ENCODE peak calls at places on chromosomes 1 and 21, in five cellular contexts. H is GM06990, F is left lung, U is cardiac fibroblast, C is mesothelial cell of epicardium. D is an unnamed sample.

GRCh38 chr1:77906146-77906545 is 17.7 kb downstream of the NEXN start:
- DNase-seq in F (no peak), U (no peak), H (no peak), C (no peak), D (no peak)

GRCh38 chr21:29627905-29628304 is 311.9 kb downstream of the GRIK1 start:
- DNase-seq in H (no peak), U (no peak), F (no peak), C (no peak), D (no peak)

GRCh38 chr1:86798608-86799291 is 94.4 kb downstream of the SH3GLB1 start:
- DNase-seq in F (no peak), C (no peak), H (no peak), U (no peak), D (no peak)

GRCh38 chr1:230864441-230864840 is 3.9 kb downstream of the C1orf198 start:
- DNase-seq in U (peak), F (no peak), C (no peak), H (no peak), D (no peak)

GRCh38 chr1:87212431-87213125 is 116.1 kb upstream of the LMO4 start:
- DNase-seq in H (no peak), U (no peak), C (no peak), F (no peak), D (no peak)

GRCh38 chr1:103372866-103373265 is 152.6 kb upstream of the RNPC3 start:
- DNase-seq in U (no peak), H (no peak), C (no peak), F (no peak), D (no peak)

GRCh38 chr1:209319057-209319432 is 264.5 kb upstream of the CAMK1G start:
- DNase-seq in H (no peak), C (no peak), F (no peak), U (no peak), D (no peak)

GRCh38 chr1:25737151-25737550 is 62.8 kb upstream of the SELENON start:
- DNase-seq in C (no peak), F (no peak), U (no peak), H (no peak), D (no peak)

GRCh38 chr1:1597275-1597930 is 2.5 kb downstream of the FNDC10 start:
- DNase-seq in U (no peak), C (no peak), F (peak), H (no peak), D (no peak)

GRCh38 chr1:230572121-230573083 is 69.9 kb upstream of the COG2 start:
- DNase-seq in H (no peak), C (no peak), F (no peak), U (peak), D (no peak)

GRCh38 chr1:26405281-26405915 is 5.2 kb upstream of the LIN28A start:
- DNase-seq in U (peak), F (no peak), C (no peak), H (no peak), D (no peak)

GRCh38 chr1:11535316-11535715 is 56.4 kb downstream of the DISP3 start:
- DNase-seq in F (peak), U (no peak), C (no peak), H (no peak), D (no peak)

GRCh38 chr1:202397256-202397655 is 48.8 kb downstream of the PPP1R12B start:
- DNase-seq in U (no peak), C (no peak), F (no peak), H (no peak), D (no peak)

GRCh38 chr1:43284065-43284464 is 1.3 kb downstream of the C1orf210 start:
- DNase-seq in U (no peak), H (no peak), C (no peak), F (no peak), D (no peak)

GRCh38 chr1:43284711-43285110 is 670 bp downstream of the C1orf210 start:
- DNase-seq in H (no peak), F (peak), U (no peak), C (no peak), D (no peak)

GRCh38 chr1:43286115-43286514 is 734 bp upstream of the C1orf210 start:
- DNase-seq in F (peak), H (no peak), C (no peak), U (no peak), D (no peak)

GRCh38 chr1:43286533-43286932 is 1.2 kb upstream of the C1orf210 start:
- DNase-seq in F (no peak), C (no peak), U (no peak), H (no peak), D (no peak)

GRCh38 chr1:43285269-43285986 is at the start of gene C1orf210:
- DNase-seq in C (peak), U (no peak), H (no peak), F (peak), D (no peak)
- TF ChIP-seq CTCF in C (no peak), U (no peak), H (no peak), F (peak), D (no peak)

GRCh38 chr1:166703726-166704220 is 135.5 kb upstream of the POGK start:
- DNase-seq in F (no peak), C (no peak), H (no peak), U (no peak), D (no peak)
- TF ChIP-seq CTCF in F (no peak), C (no peak), H (no peak), U (no peak), D (no peak)

GRCh38 chr21:28224191-28224755 is 768.4 kb downstream of the LTN1 start:
- DNase-seq in F (no peak), C (no peak), U (no peak), H (no peak), D (no peak)
- TF ChIP-seq CTCF in F (no peak), C (no peak), U (no peak), H (no peak), D (no peak)

GRCh38 chr1:240599299-240599698 is 12.7 kb downstream of the GREM2 start:
- DNase-seq in H (no peak), C (no peak), U (no peak), F (no peak), D (no peak)
- TF ChIP-seq CTCF in H (no peak), C (no peak), U (no peak), F (no peak), D (no peak)